ENCODE peak calls at places on chromosome 13, in seven cellular contexts. One of them, this sample, is unnamed.

GRCh38 chr13:100063333-100063732 is 25.6 kb upstream of the PCCA start:
- DNase-seq in ascending aorta: no peak
- DNase-seq in H1: no peak
- DNase-seq in GF-D8: no peak
- DNase-seq in nucleus accumbens: no peak
- DNase-seq in islet precursor cell: no peak
- DNase-seq in stimulated activated CD4-positive, alpha-beta T cell treated with anti-CD3 and anti-CD28 coated beads, TNF-alpha, amount 100 ng/mL, for 24 hours: no peak
- DNase-seq in this sample: no peak

GRCh38 chr13:99650410-99650809 is 149.1 kb downstream of the TM9SF2 start:
- DNase-seq in stimulated activated CD4-positive, alpha-beta T cell treated with anti-CD3 and anti-CD28 coated beads, TNF-alpha, amount 100 ng/mL, for 24 hours: no peak
- DNase-seq in H1: no peak
- DNase-seq in nucleus accumbens: no peak
- DNase-seq in ascending aorta: no peak
- DNase-seq in islet precursor cell: no peak
- DNase-seq in GF-D8: no peak
- DNase-seq in this sample: no peak

GRCh38 chr13:75345191-75345590 is 136.8 kb downstream of the TBC1D4 start:
- DNase-seq in stimulated activated CD4-positive, alpha-beta T cell treated with anti-CD3 and anti-CD28 coated beads, TNF-alpha, amount 100 ng/mL, for 24 hours: no peak
- DNase-seq in nucleus accumbens: no peak
- DNase-seq in ascending aorta: no peak
- DNase-seq in H1: no peak
- DNase-seq in islet precursor cell: no peak
- DNase-seq in GF-D8: no peak
- DNase-seq in this sample: no peak

GRCh38 chr13:44748439-44748838 is 172.3 kb upstream of the TSC22D1 start:
- DNase-seq in GF-D8: no peak
- DNase-seq in H1: no peak
- DNase-seq in stimulated activated CD4-positive, alpha-beta T cell treated with anti-CD3 and anti-CD28 coated beads, TNF-alpha, amount 100 ng/mL, for 24 hours: no peak
- DNase-seq in islet precursor cell: peak
- DNase-seq in ascending aorta: no peak
- DNase-seq in nucleus accumbens: no peak
- DNase-seq in this sample: no peak

GRCh38 chr13:79867248-79867647 is 386.3 kb downstream of the NDFIP2 start:
- DNase-seq in stimulated activated CD4-positive, alpha-beta T cell treated with anti-CD3 and anti-CD28 coated beads, TNF-alpha, amount 100 ng/mL, for 24 hours: no peak
- DNase-seq in nucleus accumbens: no peak
- DNase-seq in islet precursor cell: no peak
- DNase-seq in ascending aorta: no peak
- DNase-seq in H1: no peak
- DNase-seq in GF-D8: peak
- DNase-seq in this sample: no peak

GRCh38 chr13:28718186-28718537 is 608 bp downstream of the SLC46A3 start:
- DNase-seq in GF-D8: no peak
- DNase-seq in ascending aorta: no peak
- DNase-seq in H1: no peak
- DNase-seq in stimulated activated CD4-positive, alpha-beta T cell treated with anti-CD3 and anti-CD28 coated beads, TNF-alpha, amount 100 ng/mL, for 24 hours: no peak
- DNase-seq in islet precursor cell: no peak
- DNase-seq in nucleus accumbens: no peak
- DNase-seq in this sample: peak

GRCh38 chr13:51816604-51817254 is 12.8 kb upstream of the DHRS12 start:
- DNase-seq in islet precursor cell: no peak
- DNase-seq in stimulated activated CD4-positive, alpha-beta T cell treated with anti-CD3 and anti-CD28 coated beads, TNF-alpha, amount 100 ng/mL, for 24 hours: no peak
- DNase-seq in nucleus accumbens: no peak
- DNase-seq in ascending aorta: no peak
- DNase-seq in GF-D8: no peak
- DNase-seq in H1: no peak
- DNase-seq in this sample: no peak

GRCh38 chr13:99690426-99691189 is 189.3 kb downstream of the TM9SF2 start:
- DNase-seq in nucleus accumbens: no peak
- DNase-seq in islet precursor cell: no peak
- DNase-seq in H1: no peak
- DNase-seq in GF-D8: no peak
- DNase-seq in stimulated activated CD4-positive, alpha-beta T cell treated with anti-CD3 and anti-CD28 coated beads, TNF-alpha, amount 100 ng/mL, for 24 hours: no peak
- DNase-seq in ascending aorta: no peak
- DNase-seq in this sample: no peak

GRCh38 chr13:76903544-76904162 is 17.4 kb upstream of the KCTD12 start:
- DNase-seq in GF-D8: no peak
- DNase-seq in islet precursor cell: peak
- DNase-seq in ascending aorta: no peak
- DNase-seq in H1: peak
- DNase-seq in nucleus accumbens: peak
- DNase-seq in stimulated activated CD4-positive, alpha-beta T cell treated with anti-CD3 and anti-CD28 coated beads, TNF-alpha, amount 100 ng/mL, for 24 hours: peak
- DNase-seq in this sample: peak

GRCh38 chr13:101654916-101655315 is 202.4 kb downstream of the ITGBL1 start:
- DNase-seq in nucleus accumbens: no peak
- DNase-seq in islet precursor cell: no peak
- DNase-seq in stimulated activated CD4-positive, alpha-beta T cell treated with anti-CD3 and anti-CD28 coated beads, TNF-alpha, amount 100 ng/mL, for 24 hours: no peak
- DNase-seq in H1: no peak
- DNase-seq in GF-D8: no peak
- DNase-seq in ascending aorta: no peak
- DNase-seq in this sample: no peak

GRCh38 chr13:92716749-92717148 is 509.9 kb upstream of the GPC6 start:
- DNase-seq in stimulated activated CD4-positive, alpha-beta T cell treated with anti-CD3 and anti-CD28 coated beads, TNF-alpha, amount 100 ng/mL, for 24 hours: no peak
- DNase-seq in islet precursor cell: no peak
- DNase-seq in ascending aorta: no peak
- DNase-seq in nucleus accumbens: no peak
- DNase-seq in H1: no peak
- DNase-seq in GF-D8: no peak
- DNase-seq in this sample: no peak

GRCh38 chr13:112985803-112986408 is 16.9 kb downstream of the MCF2L start:
- DNase-seq in H1: no peak
- DNase-seq in stimulated activated CD4-positive, alpha-beta T cell treated with anti-CD3 and anti-CD28 coated beads, TNF-alpha, amount 100 ng/mL, for 24 hours: no peak
- DNase-seq in islet precursor cell: no peak
- DNase-seq in ascending aorta: no peak
- DNase-seq in GF-D8: no peak
- DNase-seq in nucleus accumbens: no peak
- DNase-seq in this sample: no peak

GRCh38 chr13:32125221-32125621 is 93.6 kb downstream of the FRY start:
- DNase-seq in H1: no peak
- DNase-seq in nucleus accumbens: no peak
- DNase-seq in GF-D8: peak
- DNase-seq in stimulated activated CD4-positive, alpha-beta T cell treated with anti-CD3 and anti-CD28 coated beads, TNF-alpha, amount 100 ng/mL, for 24 hours: no peak
- DNase-seq in islet precursor cell: no peak
- DNase-seq in ascending aorta: no peak
- DNase-seq in this sample: no peak

GRCh38 chr13:109565877-109566276 is 220.5 kb downstream of the IRS2 start:
- DNase-seq in islet precursor cell: no peak
- DNase-seq in GF-D8: no peak
- DNase-seq in ascending aorta: no peak
- DNase-seq in nucleus accumbens: no peak
- DNase-seq in stimulated activated CD4-positive, alpha-beta T cell treated with anti-CD3 and anti-CD28 coated beads, TNF-alpha, amount 100 ng/mL, for 24 hours: no peak
- DNase-seq in H1: no peak
- DNase-seq in this sample: no peak

GRCh38 chr13:73521291-73521626 is 462.5 kb downstream of the KLF5 start:
- DNase-seq in nucleus accumbens: no peak
- DNase-seq in ascending aorta: no peak
- DNase-seq in H1: no peak
- DNase-seq in islet precursor cell: no peak
- DNase-seq in GF-D8: no peak
- DNase-seq in stimulated activated CD4-positive, alpha-beta T cell treated with anti-CD3 and anti-CD28 coated beads, TNF-alpha, amount 100 ng/mL, for 24 hours: no peak
- DNase-seq in this sample: no peak

GRCh38 chr13:44801990-44802389 is 187.3 kb downstream of the NUFIP1 start:
- DNase-seq in islet precursor cell: no peak
- DNase-seq in H1: no peak
- DNase-seq in GF-D8: no peak
- DNase-seq in stimulated activated CD4-positive, alpha-beta T cell treated with anti-CD3 and anti-CD28 coated beads, TNF-alpha, amount 100 ng/mL, for 24 hours: no peak
- DNase-seq in ascending aorta: no peak
- DNase-seq in nucleus accumbens: no peak
- DNase-seq in this sample: no peak

GRCh38 chr13:112968910-112969691 is at the start of gene MCF2L:
- DNase-seq in GF-D8: no peak
- DNase-seq in stimulated activated CD4-positive, alpha-beta T cell treated with anti-CD3 and anti-CD28 coated beads, TNF-alpha, amount 100 ng/mL, for 24 hours: peak
- DNase-seq in ascending aorta: no peak
- DNase-seq in islet precursor cell: peak
- DNase-seq in nucleus accumbens: peak
- DNase-seq in H1: peak
- DNase-seq in this sample: peak

This sample was measured in putamen.